ENCODE peak calls at places on chromosomes 6 and 20, in ten cellular contexts. Z is right lobe of liver; X is psoas muscle; O is fibroblast of lung; R is CD4-positive, CD25-positive, alpha-beta regulatory T cell; H is PC-9; A is RWPE1; C is A549; Y is adrenal gland; P is CD8-positive, alpha-beta T cell. Q is an unnamed sample.

GRCh38 chr6:579339-579738 is 77.6 kb downstream of the HUS1B start:
- DNase-seq in C (peak; percentile 10), P (no peak), O (no peak), Z (no peak), R (no peak), X (no peak), Y (no peak), H (no peak), A (no peak), Q (no peak)

GRCh38 chr20:51372176-51372803 is 170.2 kb downstream of the NFATC2 start:
- DNase-seq in R (peak; percentile 50), C (peak; percentile 91), Y (peak; percentile 82), P (peak; percentile 77), H (peak; percentile 52), Z (peak; percentile 66), X (peak; percentile 79), A (peak; percentile 98), O (peak; percentile 60), Q (peak; percentile 46)

GRCh38 chr6:107132330-107132954 is 17.1 kb upstream of the BEND3 start:
- DNase-seq in Y (peak; percentile 62), P (no peak), O (peak; percentile 20), R (peak; percentile 17), A (peak; percentile 12), H (peak; percentile 44), Z (no peak), X (no peak), C (no peak), Q (no peak)

GRCh38 chr6:134821914-134822862 is 127.7 kb downstream of the ALDH8A1 start:
- DNase-seq in Y (no peak), R (no peak), C (no peak), A (no peak), H (no peak), Z (no peak), O (no peak), X (no peak), P (no peak), Q (no peak)

GRCh38 chr6:53029262-53029661 is 34.2 kb upstream of the GSTA4 start:
- DNase-seq in P (no peak), O (no peak), C (no peak), H (no peak), Y (no peak), Z (no peak), X (no peak), A (no peak), R (no peak), Q (no peak)

GRCh38 chr6:51753635-51754034 is 333.8 kb downstream of the PKHD1 start:
- DNase-seq in R (no peak), P (no peak), Z (no peak), Y (no peak), O (no peak), H (no peak), C (no peak), A (no peak), X (no peak), Q (no peak)

GRCh38 chr6:121436966-121437756 is 1.7 kb downstream of the GJA1 start:
- DNase-seq in A (peak; percentile 42), X (peak; percentile 72), C (peak; percentile 14), Y (peak; percentile 70), O (peak; percentile 68), H (no peak), Z (no peak), R (no peak), P (no peak), Q (no peak)

GRCh38 chr20:59148713-59149493 is 14.7 kb upstream of the ZNF831 start:
- DNase-seq in H (no peak), X (no peak), Z (no peak), O (no peak), A (no peak), C (no peak), R (peak; percentile 58), P (peak; percentile 53), Y (no peak), Q (no peak)

GRCh38 chr6:169096326-169096882 is 157.2 kb downstream of the THBS2 start:
- DNase-seq in O (no peak), P (no peak), Z (no peak), H (no peak), C (no peak), A (no peak), Y (no peak), R (no peak), X (no peak), Q (no peak)

GRCh38 chr6:10414766-10415592 is at the start of gene TFAP2A:
- DNase-seq in H (no peak), O (peak; percentile 29), R (no peak), C (peak; percentile 59), X (peak; percentile 35), P (no peak), Y (no peak), A (peak; percentile 70), Z (no peak), Q (no peak)

GRCh38 chr20:54364365-54364764 is 111.0 kb upstream of the DOK5 start:
- DNase-seq in P (no peak), X (no peak), H (no peak), Y (no peak), Z (no peak), R (no peak), A (no peak), O (no peak), C (no peak), Q (no peak)

GRCh38 chr6:127939442-127940066 is 38.7 kb upstream of the THEMIS start:
- DNase-seq in Z (no peak), C (no peak), R (no peak), Y (no peak), H (peak; percentile 90), A (no peak), P (no peak), O (peak; percentile 4), X (no peak), Q (no peak)

GRCh38 chr6:90068264-90068663 is 174.0 kb downstream of the GJA10 start:
- DNase-seq in Z (no peak), A (peak; percentile 47), P (no peak), O (peak; percentile 83), C (no peak), R (no peak), H (no peak), X (no peak), Y (no peak), Q (no peak)

GRCh38 chr20:12976720-12977633 is 31.8 kb upstream of the SPTLC3 start:
- DNase-seq in X (no peak), Y (no peak), H (peak; percentile 42), Z (no peak), R (no peak), C (no peak), O (no peak), A (no peak), P (no peak), Q (no peak)

GRCh38 chr6:98836025-98836961 is 1.9 kb downstream of the POU3F2 start:
- DNase-seq in A (no peak), R (no peak), C (no peak), Y (no peak), X (no peak), H (no peak), Z (no peak), P (no peak), O (no peak), Q (peak; percentile 73)

GRCh38 chr6:128712898-128713297 is 170.0 kb upstream of the LAMA2 start:
- DNase-seq in Z (no peak), R (no peak), X (no peak), H (no peak), P (no peak), Y (no peak), O (no peak), C (no peak), A (no peak), Q (no peak)

GRCh38 chr20:25539742-25540201 is 45.6 kb downstream of the NINL start:
- DNase-seq in Z (no peak), P (no peak), A (no peak), Y (peak; percentile 43), H (no peak), C (no peak), R (no peak), O (peak; percentile 6), X (no peak), Q (peak; percentile 46)
- H3K27ac ChIP-seq in Z (peak overlapping the region; percentile 84), P (no peak overlapping the region), A (peak overlapping the region; percentile 63), Y (peak overlapping the region; percentile 83), H (no peak overlapping the region), C (peak overlapping the region; percentile 67), R (no peak overlapping the region), O (peak overlapping the region; percentile 1), X (peak overlapping the region; percentile 50), Q (peak overlapping the region; percentile 49)

DNA sequence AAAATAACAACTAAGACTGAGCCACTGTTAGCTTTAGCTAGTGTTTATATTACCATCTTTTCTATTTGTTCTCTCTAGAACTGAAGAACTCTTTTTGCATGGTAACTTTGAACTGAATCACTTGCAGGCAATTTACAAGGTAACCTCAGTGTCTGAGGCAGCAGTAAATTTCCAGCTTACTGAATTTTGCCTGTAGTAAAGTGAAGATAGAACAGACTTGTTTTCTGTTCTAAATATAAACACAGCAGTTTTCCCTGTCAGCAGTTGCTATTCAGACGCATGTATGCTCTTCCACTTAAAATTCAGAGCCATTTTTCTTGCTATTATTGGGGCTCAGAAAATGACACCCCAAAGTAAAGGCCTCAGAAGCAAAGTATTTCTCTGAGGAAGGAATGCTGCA is 974.0 kb upstream of the GJE1 start:
- DNase-seq in C (no peak), P (no peak), H (no peak), A (no peak), Y (no peak), Z (no peak), X (no peak), O (no peak), R (no peak), Q (no peak)
- H3K27ac ChIP-seq in C (no peak overlapping the region), P (no peak overlapping the region), H (no peak overlapping the region), A (no peak overlapping the region), Y (no peak overlapping the region), Z (no peak overlapping the region), X (no peak overlapping the region), O (no peak overlapping the region), R (no peak overlapping the region), Q (no peak overlapping the region)

DNA sequence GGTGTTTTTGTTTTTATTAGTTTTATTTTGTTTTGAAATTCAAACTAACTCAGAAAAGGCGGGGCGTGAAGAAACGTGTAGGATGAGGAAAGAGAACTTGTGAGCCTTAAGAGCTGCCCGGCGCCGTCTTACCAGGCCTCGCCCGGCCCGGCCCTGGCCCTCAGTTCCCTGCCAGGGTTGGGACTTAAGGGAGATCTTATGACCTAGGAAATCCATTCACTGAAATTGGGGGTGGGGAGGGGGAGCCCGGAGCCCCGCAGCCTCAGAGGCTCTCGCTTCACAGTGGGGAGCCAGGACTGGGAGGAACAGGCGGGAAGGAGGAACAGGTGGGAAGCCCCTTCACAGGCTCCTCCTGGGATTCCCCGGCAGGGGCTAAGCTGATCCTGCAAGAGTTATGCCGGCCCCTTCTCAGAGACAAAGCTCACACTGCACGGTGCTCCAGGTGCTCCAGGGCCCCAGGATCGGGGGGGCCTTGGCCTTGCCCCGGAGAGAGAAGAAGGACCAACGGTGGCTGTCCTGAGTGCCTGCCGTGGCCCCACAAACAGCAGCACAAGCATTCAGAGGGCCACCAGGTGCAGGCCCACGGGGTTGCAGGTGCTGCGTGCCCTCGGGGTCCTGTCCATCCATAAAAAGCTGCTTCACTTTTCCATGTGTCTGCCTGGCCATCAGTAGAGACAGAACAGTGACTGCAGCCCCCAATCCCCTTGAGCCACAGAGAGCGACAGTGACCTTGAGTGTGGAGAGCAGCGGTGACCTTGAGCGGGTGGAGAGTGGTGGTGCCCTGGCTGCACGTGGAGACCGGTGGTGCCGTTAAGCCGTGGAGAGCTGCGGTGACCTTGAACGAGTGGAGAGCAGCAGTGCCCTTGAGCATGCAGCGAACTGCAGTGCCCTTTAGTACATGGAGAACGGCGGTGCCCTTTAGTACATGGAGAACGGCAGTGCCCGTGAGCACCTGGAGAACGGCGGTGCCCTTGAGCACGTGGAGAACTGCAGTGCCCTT is 152.7 kb downstream of the DLL1 start:
- DNase-seq in H (no peak), P (peak; percentile 43), R (no peak), O (no peak), Z (peak; percentile 41), Y (no peak), A (no peak), X (peak; percentile 48), C (no peak), Q (no peak)
- H3K27ac ChIP-seq in H (no peak overlapping the region), P (no peak overlapping the region), R (no peak overlapping the region), O (no peak overlapping the region), Z (peak overlapping the region; percentile 54), Y (no peak overlapping the region), A (no peak overlapping the region), X (peak overlapping the region; percentile 69), C (no peak overlapping the region), Q (peak overlapping the region; percentile 42)

GRCh38 chr6:111888928-111889696 is 15.9 kb upstream of the FYN start:
- DNase-seq in O (peak; percentile 43), Z (no peak), X (peak; percentile 46), H (no peak), Y (no peak), P (no peak), A (no peak), C (no peak), R (no peak), Q (no peak)
- H3K27ac ChIP-seq in O (no peak overlapping the region), Z (no peak overlapping the region), X (no peak overlapping the region), H (no peak overlapping the region), Y (no peak overlapping the region), P (no peak overlapping the region), A (no peak overlapping the region), C (no peak overlapping the region), R (no peak overlapping the region), Q (no peak overlapping the region)

Q was measured in substantia nigra.